ENCODE peak calls at places on chromosomes 1 and 21, in nine cellular contexts. Y, F, E, O, H, G, B, I and R are unnamed samples.

GRCh38 chr1:921011-921837 is 2.5 kb upstream of the SAMD11 start:
- DNase-seq in Y (peak; percentile 59), F (no peak), E (peak; percentile 88), O (peak; percentile 68), H (peak; percentile 93), G (peak; percentile 76), B (peak; percentile 71), I (peak; percentile 69), R (peak; percentile 70)

GRCh38 chr1:147515046-147515869 is 26.0 kb upstream of the BCL9 start:
- DNase-seq in Y (peak; percentile 46), F (no peak), E (peak; percentile 65), O (peak; percentile 96), H (no peak), G (no peak), B (peak; percentile 41), I (peak; percentile 42), R (peak; percentile 80)

GRCh38 chr1:110136911-110137310 is 13.4 kb upstream of the SLC6A17 start:
- DNase-seq in Y (no peak), F (no peak), E (no peak), O (no peak), H (peak; percentile 86), G (peak; percentile 69), B (no peak), I (no peak), R (no peak)

GRCh38 chr1:185467125-185467524 is 150.1 kb upstream of the IVNS1ABP start:
- DNase-seq in Y (no peak), F (no peak), E (no peak), O (no peak), H (no peak), G (no peak), B (no peak), I (no peak), R (no peak)

GRCh38 chr1:3194760-3195479 is 125.9 kb downstream of the PRDM16 start:
- DNase-seq in Y (no peak), F (no peak), E (no peak), O (no peak), H (no peak), G (no peak), B (no peak), I (no peak), R (peak; percentile 5)

GRCh38 chr1:11940260-11940921 is 5.9 kb downstream of the PLOD1 start:
- DNase-seq in Y (no peak), F (no peak), E (peak; percentile 54), O (no peak), H (no peak), G (no peak), B (peak; percentile 13), I (peak; percentile 42), R (no peak)

GRCh38 chr1:52659356-52659755 is 26.4 kb downstream of the SHISAL2A start:
- DNase-seq in Y (no peak), F (no peak), E (peak; percentile 18), O (peak; percentile 86), H (no peak), G (no peak), B (no peak), I (no peak), R (no peak)

GRCh38 chr1:20446796-20447195 is 39.2 kb downstream of the CAMK2N1 start:
- DNase-seq in Y (peak; percentile 32), F (no peak), E (peak; percentile 75), O (peak; percentile 58), H (no peak), G (no peak), B (peak; percentile 66), I (no peak), R (no peak)

GRCh38 chr1:84505167-84506001 is 802 bp upstream of the SPATA1 start:
- DNase-seq in Y (peak; percentile 44), F (no peak), E (peak; percentile 90), O (peak; percentile 54), H (peak; percentile 88), G (no peak), B (peak; percentile 42), I (no peak), R (peak; percentile 8)

GRCh38 chr1:172758242-172758641 is 99.3 kb downstream of the FASLG start:
- DNase-seq in Y (no peak), F (no peak), E (peak; percentile 13), O (peak; percentile 32), H (no peak), G (no peak), B (no peak), I (no peak), R (no peak)

GRCh38 chr1:117138556-117138955 is 17.0 kb upstream of the TRIM45 start:
- DNase-seq in Y (no peak), F (no peak), E (no peak), O (no peak), H (no peak), G (no peak), B (no peak), I (no peak), R (no peak)

GRCh38 chr1:8663915-8664331 is 153.5 kb downstream of the RERE start:
- DNase-seq in Y (no peak), F (no peak), E (peak; percentile 70), O (no peak), H (no peak), G (no peak), B (peak; percentile 56), I (no peak), R (no peak)

GRCh38 chr1:63615809-63616420 is 22.7 kb downstream of the PGM1 start:
- DNase-seq in Y (peak; percentile 31), F (peak; percentile 70), E (peak; percentile 64), O (peak; percentile 94), H (peak; percentile 74), G (peak; percentile 80), B (peak; percentile 75), I (peak; percentile 79), R (peak; percentile 95)

GRCh38 chr1:168243636-168244212 is 17.9 kb downstream of the SFT2D2 start:
- DNase-seq in Y (no peak), F (no peak), E (peak; percentile 26), O (no peak), H (no peak), G (no peak), B (no peak), I (no peak), R (peak; percentile 69)

GRCh38 chr21:44374601-44375280 is 21.3 kb downstream of the TRPM2 start:
- DNase-seq in Y (no peak), F (no peak), E (no peak), O (no peak), H (no peak), G (no peak), B (no peak), I (no peak), R (no peak)

GRCh38 chr1:208238710-208239517 is 5.3 kb downstream of the PLXNA2 start:
- DNase-seq in Y (peak; percentile 25), F (no peak), E (peak; percentile 82), O (peak; percentile 71), H (peak; percentile 74), G (no peak), B (peak; percentile 57), I (peak; percentile 44), R (peak; percentile 68)

GRCh38 chr1:38817958-38818705 is 41.4 kb downstream of the RRAGC start:
- DNase-seq in Y (no peak), F (no peak), E (peak; percentile 38), O (no peak), H (peak; percentile 91), G (peak; percentile 76), B (no peak), I (no peak), R (no peak)

GRCh38 chr1:167369933-167370332 is 148.4 kb downstream of the CD247 start:
- DNase-seq in Y (no peak), F (no peak), E (no peak), O (no peak), H (no peak), G (no peak), B (no peak), I (no peak), R (no peak)

GRCh38 chr1:54200519-54200997 is 591 bp downstream of the MRPL37 start:
- DNase-seq in Y (no peak), F (no peak), E (peak; percentile 58), O (no peak), H (no peak), G (no peak), B (peak; percentile 6), I (no peak), R (no peak)

GRCh38 chr1:220666349-220666748 is 23.8 kb upstream of the C1orf115 start:
- DNase-seq in Y (no peak), F (no peak), E (no peak), O (no peak), H (no peak), G (no peak), B (no peak), I (no peak), R (no peak)

GRCh38 chr1:225650198-225650597 is 2.7 kb downstream of the ENAH start:
- DNase-seq in Y (no peak), F (no peak), E (no peak), O (peak; percentile 26), H (no peak), G (no peak), B (no peak), I (no peak), R (no peak)
- H3K4me3 ChIP-seq in Y (peak overlapping the region; percentile 80), F (peak overlapping the region; percentile 17), E (peak overlapping the region; percentile 97), O (peak overlapping the region; percentile 98), H (peak overlapping the region; percentile 100), G (peak overlapping the region; percentile 78), B (peak overlapping the region; percentile 94), I (no peak overlapping the region), R (no peak overlapping the region)

GRCh38 chr1:24286246-24287010 is 32.7 kb upstream of the GRHL3 start:
- DNase-seq in Y (no peak), F (no peak), E (no peak), O (peak; percentile 60), H (peak; percentile 89), G (peak; percentile 59), B (no peak), I (no peak), R (no peak)
- H3K9ac ChIP-seq in Y (no peak overlapping the region), F (no peak overlapping the region), E (no peak overlapping the region), O (no peak overlapping the region), H (no peak overlapping the region), G (no peak overlapping the region), B (no peak overlapping the region), I (no peak overlapping the region), R (no peak overlapping the region)

GRCh38 chr1:156426015-156426414 is 57.0 kb downstream of the RHBG start:
- DNase-seq in Y (no peak), F (no peak), E (no peak), O (no peak), H (no peak), G (no peak), B (no peak), I (no peak), R (no peak)
- H3K4me3 ChIP-seq in Y (no peak overlapping the region), F (no peak overlapping the region), E (no peak overlapping the region), O (no peak overlapping the region), H (no peak overlapping the region), G (no peak overlapping the region), B (no peak overlapping the region), I (no peak overlapping the region), R (no peak overlapping the region)

GRCh38 chr1:22024485-22025367 is 23.3 kb downstream of the CELA3A start:
- DNase-seq in Y (peak; percentile 78), F (peak; percentile 69), E (peak; percentile 90), O (peak; percentile 19), H (peak; percentile 73), G (no peak), B (peak; percentile 81), I (peak; percentile 72), R (peak; percentile 58)
- H3K9ac ChIP-seq in Y (peak overlapping the region; percentile 99), F (peak overlapping the region; percentile 97), E (peak overlapping the region; percentile 98), O (peak overlapping the region; percentile 100), H (no peak overlapping the region), G (peak overlapping the region; percentile 88), B (peak overlapping the region; percentile 46), I (peak overlapping the region; percentile 62), R (peak overlapping the region; percentile 24)